ENCODE peak calls at places on chromosome 18, in five cellular contexts. W, C, Z, O and L are unnamed samples.

GRCh38 chr18:10142496-10143160 is 228.8 kb downstream of the VAPA start:
- DNase-seq in W (no peak), C (no peak), Z (no peak), O (no peak), L (no peak)

GRCh38 chr18:63203497-63203896 is 116.1 kb downstream of the BCL2 start:
- DNase-seq in W (no peak), C (no peak), Z (no peak), O (no peak), L (no peak)

GRCh38 chr18:44341759-44342158 is 338.9 kb upstream of the SETBP1 start:
- DNase-seq in W (no peak), C (no peak), Z (no peak), O (no peak), L (no peak)

GRCh38 chr18:51185075-51185474 is 12.4 kb downstream of the MEX3C start:
- DNase-seq in W (no peak), C (no peak), Z (no peak), O (no peak), L (no peak)

GRCh38 chr18:44938396-44939036 is 257.8 kb downstream of the SETBP1 start:
- DNase-seq in W (no peak), C (no peak), Z (no peak), O (no peak), L (no peak)

GRCh38 chr18:39752351-39752750 is 2186.8 kb upstream of the CELF4 start:
- DNase-seq in W (no peak), C (no peak), Z (no peak), O (no peak), L (no peak)

GRCh38 chr18:52869942-52870907 is 530.2 kb downstream of the DCC start:
- DNase-seq in W (no peak), C (no peak), Z (peak), O (no peak), L (no peak)

GRCh38 chr18:78542204-78542603 is 437.4 kb upstream of the SALL3 start:
- DNase-seq in W (no peak), C (no peak), Z (no peak), O (no peak), L (no peak)

GRCh38 chr18:6414118-6414722 is 491 bp downstream of the L3MBTL4 start:
- DNase-seq in W (peak), C (no peak), Z (no peak), O (peak), L (peak)

GRCh38 chr18:5630766-5631413 is 87.1 kb upstream of the EPB41L3 start:
- DNase-seq in W (no peak), C (no peak), Z (no peak), O (no peak), L (no peak)

GRCh38 chr18:33802955-33803354 is 224.9 kb downstream of the ASXL3 start:
- DNase-seq in W (no peak), C (no peak), Z (no peak), O (no peak), L (no peak)

GRCh38 chr18:62512532-62512931 is 10.3 kb upstream of the ZCCHC2 start:
- DNase-seq in W (no peak), C (no peak), Z (no peak), O (no peak), L (no peak)

GRCh38 chr18:38807915-38808314 is 1242.3 kb upstream of the CELF4 start:
- DNase-seq in W (no peak), C (no peak), Z (no peak), O (no peak), L (no peak)

GRCh38 chr18:57059366-57059765 is 87.5 kb upstream of the BOD1L2 start:
- DNase-seq in W (no peak), C (no peak), Z (no peak), O (no peak), L (no peak)

GRCh38 chr18:51135361-51135760 is 62.1 kb downstream of the MEX3C start:
- DNase-seq in W (no peak), C (no peak), Z (no peak), O (no peak), L (no peak)

GRCh38 chr18:52312321-52312720 is 27.7 kb upstream of the DCC start:
- DNase-seq in W (no peak), C (no peak), Z (no peak), O (no peak), L (no peak)

GRCh38 chr18:23617412-23618009 is 31.2 kb upstream of the NPC1 start:
- DNase-seq in W (no peak), C (peak), Z (no peak), O (no peak), L (no peak)

GRCh38 chr18:54360406-54360805 is 2.7 kb downstream of the C18orf54 start:
- DNase-seq in W (no peak), C (no peak), Z (no peak), O (peak), L (no peak)

GRCh38 chr18:8830067-8831060 is 125.0 kb downstream of the MTCL1 start:
- DNase-seq in W (no peak), C (no peak), Z (no peak), O (no peak), L (no peak)

GRCh38 chr18:35422227-35422626 is 45.1 kb upstream of the ZNF396 start:
- DNase-seq in W (no peak), C (no peak), Z (no peak), O (no peak), L (no peak)

GRCh38 chr18:44826418-44827259 is 146.0 kb downstream of the SETBP1 start:
- DNase-seq in W (no peak), C (no peak), Z (no peak), O (no peak), L (no peak)

GRCh38 chr18:54616220-54616848 is 25.3 kb downstream of the DYNAP start:
- DNase-seq in W (no peak), C (no peak), Z (no peak), O (no peak), L (no peak)

GRCh38 chr18:47050468-47050867 is 15.0 kb upstream of the ELOA2 start:
- DNase-seq in W (no peak), C (no peak), Z (no peak), O (peak), L (no peak)

GRCh38 chr18:7876354-7876753 is 309.2 kb downstream of the PTPRM start:
- DNase-seq in W (no peak), C (no peak), Z (no peak), O (no peak), L (no peak)

GRCh38 chr18:33928226-33928625 is 296.5 kb downstream of the NOL4 start:
- DNase-seq in W (no peak), C (no peak), Z (no peak), O (no peak), L (no peak)

GRCh38 chr18:41576643-41577042 is 378.4 kb upstream of the PIK3C3 start:
- DNase-seq in W (no peak), C (no peak), Z (no peak), O (no peak), L (no peak)

DNA sequence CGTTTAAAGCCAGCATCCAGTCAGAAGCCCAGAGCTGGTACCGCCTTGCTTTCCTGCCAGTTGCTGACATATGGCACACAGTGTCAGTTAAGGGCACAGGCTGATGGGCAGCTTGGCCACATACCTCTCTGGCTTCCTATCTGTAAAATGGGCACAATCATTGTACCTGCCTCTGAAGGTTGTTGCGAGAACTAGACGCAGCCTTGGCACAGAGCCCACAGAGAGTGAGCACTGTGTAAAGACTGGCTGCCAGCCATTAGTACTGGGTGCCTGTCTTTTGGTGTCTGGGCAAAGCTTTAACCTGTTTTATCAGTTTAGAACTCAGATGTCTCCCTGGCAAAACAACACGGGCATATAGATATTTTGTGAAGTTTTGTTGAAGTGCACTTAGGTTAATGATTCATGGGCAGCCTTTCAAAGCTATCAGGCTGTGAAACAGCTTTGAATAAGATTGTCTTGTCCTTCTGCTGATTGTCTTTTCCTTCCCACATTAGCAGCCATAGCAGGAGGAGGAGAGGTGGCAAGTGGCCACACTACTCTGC is 269.5 kb downstream of the NEDD4L start:
- DNase-seq in W (no peak), C (no peak), Z (no peak), O (peak), L (no peak)
- TF ChIP-seq TAF1 in W (no peak), C (no peak), Z (no peak), O (no peak), L (no peak)

GRCh38 chr18:58405107-58405898 is 223.6 kb downstream of the ALPK2 start:
- DNase-seq in W (no peak), C (no peak), Z (no peak), O (no peak), L (no peak)
- TF ChIP-seq TAF1 in W (no peak), C (no peak), Z (no peak), O (no peak), L (no peak)

GRCh38 chr18:49716035-49716434 is 97.3 kb downstream of the ACAA2 start:
- DNase-seq in W (no peak), C (no peak), Z (no peak), O (no peak), L (no peak)

GRCh38 chr18:49722472-49722871 is 90.9 kb downstream of the ACAA2 start:
- DNase-seq in W (no peak), C (no peak), Z (no peak), O (no peak), L (no peak)

GRCh38 chr18:49721981-49722380 is 91.4 kb downstream of the ACAA2 start:
- DNase-seq in W (no peak), C (no peak), Z (no peak), O (no peak), L (no peak)

DNA sequence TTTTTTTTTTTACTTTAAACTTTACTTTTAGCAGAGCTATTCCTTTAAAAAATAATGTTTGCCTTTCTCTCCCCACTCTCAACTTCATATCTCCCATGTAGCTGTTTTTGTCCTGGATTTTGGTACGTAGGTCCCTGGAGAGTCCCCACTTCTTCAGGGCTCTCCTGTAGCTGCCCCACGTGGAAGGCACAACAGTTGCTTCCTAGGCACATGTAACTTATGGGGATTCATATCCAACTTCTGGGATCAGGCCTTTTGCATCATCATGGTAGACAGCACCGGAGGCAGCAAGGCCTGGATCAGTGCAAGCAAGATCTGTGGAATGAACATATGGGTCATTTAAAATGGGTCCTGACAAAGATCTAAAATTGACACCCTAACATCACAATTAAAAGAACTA is 95.7 kb downstream of the ACAA2 start:
- DNase-seq in W (no peak), C (no peak), Z (no peak), O (no peak), L (no peak)
- TF ChIP-seq TAF1 in W (no peak), C (no peak), Z (no peak), O (no peak), L (no peak)

DNA sequence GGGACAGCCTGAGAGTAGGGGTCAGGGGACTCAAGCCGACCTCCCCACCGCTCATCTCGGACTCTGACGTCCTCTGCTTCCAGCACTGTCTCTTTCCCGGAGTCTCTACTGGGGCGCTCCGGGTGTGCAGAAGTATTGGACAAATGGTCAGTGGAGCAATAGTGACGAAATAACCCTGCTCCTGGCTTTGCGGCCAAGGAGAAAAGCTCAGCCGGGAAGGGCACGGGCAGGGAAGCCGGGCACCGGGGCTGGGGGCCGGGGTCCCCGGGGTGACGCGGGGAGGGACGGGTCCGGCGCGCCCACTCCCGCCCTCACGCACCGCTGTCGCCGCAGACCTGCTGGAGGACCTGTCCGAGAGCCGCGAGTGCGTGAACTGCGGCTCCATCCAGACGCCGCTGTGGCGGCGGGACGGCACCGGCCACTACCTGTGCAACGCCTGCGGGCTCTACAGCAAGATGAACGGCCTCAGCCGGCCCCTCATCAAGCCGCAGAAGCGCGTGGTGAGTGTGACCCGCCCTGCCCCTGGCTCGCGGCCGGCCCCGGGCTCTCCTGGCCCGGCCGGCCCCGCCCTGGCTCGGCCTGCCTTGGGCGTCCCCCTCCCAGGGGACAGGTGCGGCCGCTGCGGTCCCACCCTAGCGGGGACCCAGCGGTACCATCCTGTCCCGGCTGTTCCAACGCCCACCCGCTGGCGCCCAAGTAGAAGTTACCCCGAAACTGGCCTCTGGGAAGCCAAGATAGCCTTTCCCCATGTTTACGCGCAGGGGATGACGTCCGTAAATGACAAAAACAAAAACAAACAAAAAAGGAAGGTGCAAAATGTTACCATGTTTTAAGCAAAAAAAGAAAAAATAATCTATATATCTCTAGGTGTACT is 7.5 kb downstream of the GATA6 start:
- DNase-seq in W (no peak), C (no peak), Z (no peak), O (no peak), L (no peak)
- TF ChIP-seq TAF1 in W (no peak), C (no peak), Z (no peak), O (no peak), L (no peak)